ENCODE peak calls at places on chromosome 11, in five cellular contexts. One of them, this sample, is unnamed.

GRCh38 chr11:100637706-100638105 is 49.4 kb upstream of the ARHGAP42 start:
- DNase-seq in uterus: no peak
- DNase-seq in CD8-positive, alpha-beta memory T cell: no peak
- DNase-seq in adrenal gland: no peak
- DNase-seq in CD8-positive, alpha-beta T cell: no peak
- DNase-seq in this sample: no peak

GRCh38 chr11:117428856-117429229 is 101.2 kb downstream of the CEP164 start:
- DNase-seq in uterus: no peak
- DNase-seq in adrenal gland: no peak
- DNase-seq in CD8-positive, alpha-beta T cell: no peak
- DNase-seq in CD8-positive, alpha-beta memory T cell: no peak
- DNase-seq in this sample: no peak

GRCh38 chr11:124799384-124800225 is 601 bp downstream of the MSANTD2 start:
- DNase-seq in uterus: peak
- DNase-seq in adrenal gland: peak
- DNase-seq in CD8-positive, alpha-beta T cell: peak
- DNase-seq in CD8-positive, alpha-beta memory T cell: peak
- DNase-seq in this sample: no peak

GRCh38 chr11:74572349-74572748 is 20.0 kb upstream of the POLD3 start:
- DNase-seq in uterus: no peak
- DNase-seq in CD8-positive, alpha-beta memory T cell: no peak
- DNase-seq in adrenal gland: no peak
- DNase-seq in CD8-positive, alpha-beta T cell: no peak
- DNase-seq in this sample: no peak

GRCh38 chr11:13674799-13675509 is 6.5 kb downstream of the FAR1 start:
- DNase-seq in CD8-positive, alpha-beta T cell: no peak
- DNase-seq in adrenal gland: no peak
- DNase-seq in uterus: no peak
- DNase-seq in CD8-positive, alpha-beta memory T cell: no peak
- DNase-seq in this sample: no peak

GRCh38 chr11:57647960-57648776 is 1.5 kb downstream of the YPEL4 start:
- DNase-seq in CD8-positive, alpha-beta T cell: no peak
- DNase-seq in CD8-positive, alpha-beta memory T cell: no peak
- DNase-seq in adrenal gland: no peak
- DNase-seq in uterus: no peak
- DNase-seq in this sample: no peak

GRCh38 chr11:63952570-63952969 is 13.8 kb downstream of the NAA40 start:
- DNase-seq in CD8-positive, alpha-beta T cell: no peak
- DNase-seq in uterus: no peak
- DNase-seq in adrenal gland: no peak
- DNase-seq in CD8-positive, alpha-beta memory T cell: no peak
- DNase-seq in this sample: no peak

GRCh38 chr11:118343981-118344521 is at the start of gene CD3G:
- DNase-seq in CD8-positive, alpha-beta T cell: peak
- DNase-seq in adrenal gland: no peak
- DNase-seq in uterus: no peak
- DNase-seq in CD8-positive, alpha-beta memory T cell: peak
- DNase-seq in this sample: no peak

GRCh38 chr11:134541355-134541754 is 129.3 kb upstream of the B3GAT1 start:
- DNase-seq in uterus: no peak
- DNase-seq in adrenal gland: no peak
- DNase-seq in CD8-positive, alpha-beta T cell: no peak
- DNase-seq in CD8-positive, alpha-beta memory T cell: no peak
- DNase-seq in this sample: no peak

GRCh38 chr11:76216536-76217326 is 10.4 kb upstream of the WNT11 start:
- DNase-seq in adrenal gland: peak
- DNase-seq in CD8-positive, alpha-beta T cell: no peak
- DNase-seq in CD8-positive, alpha-beta memory T cell: no peak
- DNase-seq in uterus: no peak
- DNase-seq in this sample: no peak

GRCh38 chr11:119338318-119338890 is 2.3 kb downstream of the C1QTNF5 start:
- DNase-seq in adrenal gland: no peak
- DNase-seq in CD8-positive, alpha-beta memory T cell: peak
- DNase-seq in uterus: peak
- DNase-seq in CD8-positive, alpha-beta T cell: peak
- DNase-seq in this sample: peak

GRCh38 chr11:76750067-76750466 is 33.1 kb upstream of the TSKU start:
- DNase-seq in uterus: no peak
- DNase-seq in CD8-positive, alpha-beta T cell: no peak
- DNase-seq in adrenal gland: no peak
- DNase-seq in CD8-positive, alpha-beta memory T cell: no peak
- DNase-seq in this sample: no peak

GRCh38 chr11:128848815-128849455 is 18.2 kb downstream of the KCNJ1 start:
- DNase-seq in adrenal gland: no peak
- DNase-seq in CD8-positive, alpha-beta T cell: peak
- DNase-seq in CD8-positive, alpha-beta memory T cell: peak
- DNase-seq in uterus: no peak
- DNase-seq in this sample: peak

DNA sequence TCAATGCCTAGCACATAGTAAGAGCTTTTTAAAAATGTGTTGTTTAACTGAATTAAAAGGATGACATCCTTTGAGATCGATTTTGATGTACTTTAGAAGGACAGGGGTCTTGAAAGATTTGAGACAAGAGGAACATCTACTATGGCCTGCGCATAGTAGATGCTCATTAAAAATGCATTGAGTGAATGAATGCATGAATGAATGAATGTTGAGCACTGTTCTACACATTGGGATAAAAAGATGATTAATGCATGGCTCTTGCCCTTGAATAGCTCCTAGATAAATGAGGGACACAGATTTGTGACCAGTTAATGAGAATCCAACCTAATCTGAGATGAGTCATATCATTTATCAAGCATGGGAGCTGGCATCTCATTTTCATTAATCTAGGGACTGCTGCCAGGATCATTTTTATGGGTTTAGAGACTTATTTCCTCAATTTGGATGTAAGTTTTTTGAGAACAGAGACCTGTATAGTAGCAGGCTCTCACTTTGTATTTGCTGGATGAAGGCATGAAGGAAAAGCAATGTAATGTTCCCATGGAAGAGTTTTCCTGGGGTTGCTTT is 176.0 kb upstream of the BDNF start:
- DNase-seq in adrenal gland: no peak
- DNase-seq in CD8-positive, alpha-beta memory T cell: no peak
- DNase-seq in CD8-positive, alpha-beta T cell: no peak
- DNase-seq in uterus: no peak
- DNase-seq in this sample: no peak
- H3K27ac ChIP-seq in adrenal gland: no peak
- H3K27ac ChIP-seq in CD8-positive, alpha-beta memory T cell: no peak
- H3K27ac ChIP-seq in CD8-positive, alpha-beta T cell: no peak
- H3K27ac ChIP-seq in uterus: no peak
- H3K27ac ChIP-seq in this sample: no peak

GRCh38 chr11:126366064-126366822 is 10.8 kb downstream of the ST3GAL4 start:
- DNase-seq in CD8-positive, alpha-beta T cell: no peak
- DNase-seq in CD8-positive, alpha-beta memory T cell: no peak
- DNase-seq in adrenal gland: peak
- DNase-seq in uterus: peak
- DNase-seq in this sample: no peak

GRCh38 chr11:126371595-126371994 is 16.1 kb downstream of the ST3GAL4 start:
- DNase-seq in uterus: no peak
- DNase-seq in adrenal gland: no peak
- DNase-seq in CD8-positive, alpha-beta T cell: no peak
- DNase-seq in CD8-positive, alpha-beta memory T cell: no peak
- DNase-seq in this sample: no peak

GRCh38 chr11:126375726-126376125 is 20.2 kb downstream of the ST3GAL4 start:
- DNase-seq in CD8-positive, alpha-beta T cell: no peak
- DNase-seq in uterus: no peak
- DNase-seq in CD8-positive, alpha-beta memory T cell: no peak
- DNase-seq in adrenal gland: no peak
- DNase-seq in this sample: no peak

GRCh38 chr11:126370016-126370415 is 14.5 kb downstream of the ST3GAL4 start:
- DNase-seq in uterus: no peak
- DNase-seq in CD8-positive, alpha-beta memory T cell: no peak
- DNase-seq in CD8-positive, alpha-beta T cell: no peak
- DNase-seq in adrenal gland: no peak
- DNase-seq in this sample: no peak
- H3K27ac ChIP-seq in uterus: no peak
- H3K27ac ChIP-seq in CD8-positive, alpha-beta memory T cell: no peak
- H3K27ac ChIP-seq in CD8-positive, alpha-beta T cell: no peak
- H3K27ac ChIP-seq in adrenal gland: no peak
- H3K27ac ChIP-seq in this sample: no peak

GRCh38 chr11:854601-855342 is 12.1 kb downstream of the TSPAN4 start:
- DNase-seq in CD8-positive, alpha-beta T cell: no peak
- DNase-seq in CD8-positive, alpha-beta memory T cell: no peak
- DNase-seq in adrenal gland: no peak
- DNase-seq in uterus: no peak
- DNase-seq in this sample: no peak
- H3K27ac ChIP-seq in CD8-positive, alpha-beta T cell: no peak
- H3K27ac ChIP-seq in CD8-positive, alpha-beta memory T cell: no peak
- H3K27ac ChIP-seq in adrenal gland: no peak
- H3K27ac ChIP-seq in uterus: no peak
- H3K27ac ChIP-seq in this sample: no peak

DNA sequence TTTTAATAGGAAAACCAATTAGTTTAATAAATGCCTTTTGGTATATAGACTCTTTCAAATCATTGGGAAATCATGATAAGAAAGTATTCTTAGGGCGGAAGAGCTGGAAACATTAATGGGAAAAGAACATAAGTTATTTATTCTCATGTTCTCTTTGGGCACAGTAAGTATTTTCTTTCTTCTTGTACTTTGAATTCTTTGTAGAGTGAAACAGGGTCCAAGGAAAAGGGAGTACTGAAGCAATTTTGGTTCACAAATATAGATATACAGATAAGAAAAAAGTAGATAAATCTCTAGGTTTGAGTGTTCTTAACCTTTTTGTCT is 123.2 kb downstream of the MICAL2 start:
- DNase-seq in CD8-positive, alpha-beta memory T cell: no peak
- DNase-seq in uterus: no peak
- DNase-seq in CD8-positive, alpha-beta T cell: no peak
- DNase-seq in adrenal gland: no peak
- DNase-seq in this sample: no peak
- H3K27ac ChIP-seq in CD8-positive, alpha-beta memory T cell: no peak
- H3K27ac ChIP-seq in uterus: peak
- H3K27ac ChIP-seq in CD8-positive, alpha-beta T cell: no peak
- H3K27ac ChIP-seq in adrenal gland: no peak
- H3K27ac ChIP-seq in this sample: no peak

DNA sequence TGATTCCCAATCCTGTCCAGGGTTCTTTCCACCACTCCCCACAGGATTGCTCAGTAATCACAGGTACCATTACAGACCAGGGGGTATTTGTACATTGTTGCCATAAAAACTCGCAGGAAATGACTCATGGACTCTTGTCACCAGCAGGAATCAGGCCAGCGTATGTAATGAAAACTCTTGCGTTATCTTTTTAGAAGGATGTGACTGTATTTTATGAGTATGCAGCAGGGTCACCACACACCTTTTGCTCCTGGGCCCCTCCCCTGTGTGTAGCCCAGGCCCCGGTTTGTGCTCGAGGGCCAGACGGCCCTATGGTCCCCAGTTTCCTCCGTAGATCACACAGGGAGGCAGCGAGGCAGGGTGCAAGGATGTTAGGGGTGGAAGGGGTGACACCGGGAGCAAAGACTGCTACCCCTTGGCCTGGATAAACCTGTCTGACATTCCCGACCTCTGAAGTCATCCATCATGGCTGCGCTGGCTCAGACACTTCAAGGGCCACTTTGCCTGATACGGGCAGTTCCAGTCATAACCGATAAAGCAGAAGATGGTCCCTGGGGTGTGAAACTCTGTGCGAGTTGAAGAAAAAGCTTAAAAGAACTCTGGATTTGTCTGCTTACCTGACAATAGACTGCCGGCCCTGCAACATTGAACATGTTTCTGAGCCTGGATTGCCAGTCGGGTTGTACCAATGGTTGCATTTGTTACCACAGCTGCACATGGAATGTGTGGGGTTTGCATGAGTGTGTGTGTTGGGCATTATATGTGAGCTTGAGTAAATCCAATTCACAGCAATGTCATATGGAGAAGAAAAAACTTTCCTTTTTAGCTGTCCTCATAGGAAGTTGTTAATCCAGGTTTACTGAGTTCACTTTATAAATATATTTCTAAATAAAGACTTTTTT is 57.0 kb downstream of the MICAL2 start:
- DNase-seq in adrenal gland: no peak
- DNase-seq in CD8-positive, alpha-beta memory T cell: no peak
- DNase-seq in uterus: no peak
- DNase-seq in CD8-positive, alpha-beta T cell: no peak
- DNase-seq in this sample: no peak
- H3K27ac ChIP-seq in adrenal gland: no peak
- H3K27ac ChIP-seq in CD8-positive, alpha-beta memory T cell: no peak
- H3K27ac ChIP-seq in uterus: peak
- H3K27ac ChIP-seq in CD8-positive, alpha-beta T cell: no peak
- H3K27ac ChIP-seq in this sample: no peak

This sample was measured in substantia nigra.